ENCODE peak calls at places on chromosomes 1 and 21, in four cellular contexts. L is astrocyte, Q is IMR-90, S is Peyer's patch. N is an unnamed sample.

GRCh38 chr1:113389356-113389952 is 861 bp upstream of the MAGI3 start:
- DNase-seq in L (no peak), Q (no peak), S (no peak), N (no peak)

GRCh38 chr1:244460195-244460594 is 878 bp upstream of the CATSPERE start:
- DNase-seq in Q (no peak), S (no peak), L (no peak), N (no peak)

GRCh38 chr1:232553809-232554208 is 76.1 kb downstream of the SIPA1L2 start:
- DNase-seq in L (peak; percentile 66), S (no peak), Q (peak; percentile 68), N (no peak)

GRCh38 chr1:58823481-58824010 is 39.7 kb upstream of the JUN start:
- DNase-seq in L (peak; percentile 92), S (no peak), Q (peak; percentile 95), N (no peak)

GRCh38 chr1:228156518-228156875 is 6.8 kb downstream of the GJC2 start:
- DNase-seq in S (no peak), Q (no peak), L (no peak), N (no peak)

GRCh38 chr1:41918450-41919043 is at the start of gene HIVEP3:
- DNase-seq in S (no peak), Q (no peak), L (peak; percentile 32), N (no peak)

GRCh38 chr1:63322248-63322943 is at the start of gene FOXD3:
- DNase-seq in L (no peak), S (no peak), Q (peak; percentile 37), N (peak; percentile 68)

GRCh38 chr1:43405219-43405875 is 15.6 kb downstream of the SZT2 start:
- DNase-seq in S (no peak), L (no peak), Q (peak; percentile 58), N (no peak)

GRCh38 chr1:62057631-62058290 is 136.9 kb upstream of the L1TD1 start:
- DNase-seq in Q (no peak), S (no peak), L (no peak), N (peak; percentile 12)

GRCh38 chr1:244163131-244163530 is 112.0 kb downstream of the ZBTB18 start:
- DNase-seq in S (no peak), Q (peak; percentile 69), L (peak; percentile 16), N (no peak)

GRCh38 chr1:27451346-27451745 is 38.6 kb downstream of the WASF2 start:
- DNase-seq in S (no peak), Q (no peak), L (no peak), N (no peak)

GRCh38 chr1:39490596-39491145 is 765 bp upstream of the BMP8A start:
- DNase-seq in S (no peak), Q (no peak), L (no peak), N (no peak)

GRCh38 chr21:39313457-39314154 is at the start of gene BRWD1:
- DNase-seq in S (peak; percentile 77), Q (peak; percentile 81), L (peak; percentile 77), N (peak; percentile 89)

GRCh38 chr1:6497215-6497866 is 5.9 kb upstream of the PLEKHG5 start:
- DNase-seq in Q (no peak), S (peak; percentile 27), L (no peak), N (peak; percentile 70)

GRCh38 chr1:45254490-45254889 is 48.1 kb upstream of the ZSWIM5 start:
- DNase-seq in Q (no peak), L (no peak), S (no peak), N (no peak)

GRCh38 chr21:31945576-31945975 is 72.8 kb downstream of the HUNK start:
- DNase-seq in L (peak; percentile 55), S (no peak), Q (peak; percentile 97), N (no peak)

GRCh38 chr1:32755098-32755809 is 52.7 kb upstream of the SYNC start:
- DNase-seq in L (peak; percentile 44), S (no peak), Q (no peak), N (no peak)

GRCh38 chr1:83802023-83802422 is 196.9 kb downstream of the TTLL7 start:
- DNase-seq in L (no peak), Q (no peak), S (no peak), N (no peak)

GRCh38 chr1:165075725-165076370 is 280.7 kb downstream of the LMX1A start:
- DNase-seq in L (no peak), S (no peak), Q (peak; percentile 13), N (peak; percentile 21)

GRCh38 chr1:239225396-239225795 is 161.0 kb upstream of the CHRM3 start:
- DNase-seq in S (no peak), L (no peak), Q (no peak), N (no peak)

GRCh38 chr21:39003982-39004775 is 179.1 kb downstream of the PSMG1 start:
- DNase-seq in L (peak; percentile 22), S (no peak), Q (peak; percentile 89), N (no peak)

GRCh38 chr1:159941139-159941866 is 4.1 kb downstream of the IGSF9 start:
- DNase-seq in S (no peak), L (no peak), Q (no peak), N (no peak)

GRCh38 chr1:158547533-158547932 is 6.7 kb downstream of the OR6Y1 start:
- DNase-seq in S (no peak), L (no peak), Q (no peak), N (no peak)

DNA sequence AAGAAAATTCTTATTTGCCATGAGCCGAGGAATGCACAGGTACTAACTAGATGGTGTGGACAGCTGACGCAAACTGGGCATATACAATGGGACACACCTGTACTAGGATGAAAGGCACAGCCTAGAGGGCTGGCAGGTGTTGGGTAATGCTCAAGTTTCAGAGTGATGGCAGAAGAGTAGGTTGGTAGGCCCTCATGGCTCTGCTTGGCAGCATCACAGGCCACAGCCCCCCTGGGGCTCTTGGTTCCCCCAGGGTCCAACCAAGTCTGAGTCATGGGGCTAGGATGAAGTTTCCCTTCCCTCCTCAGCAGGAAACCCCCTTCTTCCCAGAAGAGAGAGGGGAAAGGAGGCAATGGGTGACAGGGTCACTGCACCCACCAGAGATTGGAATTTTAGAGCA is 35.2 kb downstream of the SPEN start:
- DNase-seq in L (no peak), Q (no peak), S (no peak), N (no peak)
- H3K27ac ChIP-seq in L (no peak overlapping the region), Q (no peak overlapping the region), S (no peak overlapping the region), N (no peak overlapping the region)

DNA sequence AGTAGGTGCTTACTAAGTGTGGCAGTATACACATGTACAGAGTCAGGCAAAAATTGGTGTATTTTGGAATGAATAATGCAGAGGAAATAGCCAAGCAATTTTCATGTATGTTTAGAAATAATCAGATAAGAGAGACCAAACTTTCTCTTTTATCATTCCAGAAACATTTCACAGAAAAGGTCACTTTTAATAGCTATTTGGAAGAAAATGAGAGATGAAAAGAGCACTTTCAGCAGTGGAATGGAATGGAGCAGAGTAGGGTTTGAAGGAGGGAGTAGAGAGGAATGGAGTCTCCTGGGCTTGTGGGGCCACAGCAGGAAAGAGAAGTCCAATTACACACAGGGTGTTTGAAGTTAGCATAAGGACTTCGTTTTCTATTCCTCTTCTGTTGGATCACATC is 48.8 kb upstream of the GJA5 start:
- DNase-seq in L (no peak), Q (no peak), S (no peak), N (no peak)
- H3K27ac ChIP-seq in L (no peak overlapping the region), Q (no peak overlapping the region), S (no peak overlapping the region), N (no peak overlapping the region)

GRCh38 chr1:151680812-151681211 is 35.8 kb downstream of the CELF3 start:
- DNase-seq in L (peak; percentile 92), S (no peak), Q (peak; percentile 89), N (peak; percentile 21)
- H3K27ac ChIP-seq in L (peak overlapping the region; percentile 84), S (peak overlapping the region; percentile 2), Q (peak overlapping the region; percentile 74), N (peak overlapping the region; percentile 23)

GRCh38 chr1:153533689-153534201 is 2.0 kb downstream of the S100A6 start:
- DNase-seq in S (no peak), Q (peak; percentile 93), L (peak; percentile 90), N (peak; percentile 61)
- H3K27ac ChIP-seq in S (peak overlapping the region; percentile 99), Q (peak overlapping the region; percentile 91), L (peak overlapping the region; percentile 90), N (peak overlapping the region; percentile 64)

DNA sequence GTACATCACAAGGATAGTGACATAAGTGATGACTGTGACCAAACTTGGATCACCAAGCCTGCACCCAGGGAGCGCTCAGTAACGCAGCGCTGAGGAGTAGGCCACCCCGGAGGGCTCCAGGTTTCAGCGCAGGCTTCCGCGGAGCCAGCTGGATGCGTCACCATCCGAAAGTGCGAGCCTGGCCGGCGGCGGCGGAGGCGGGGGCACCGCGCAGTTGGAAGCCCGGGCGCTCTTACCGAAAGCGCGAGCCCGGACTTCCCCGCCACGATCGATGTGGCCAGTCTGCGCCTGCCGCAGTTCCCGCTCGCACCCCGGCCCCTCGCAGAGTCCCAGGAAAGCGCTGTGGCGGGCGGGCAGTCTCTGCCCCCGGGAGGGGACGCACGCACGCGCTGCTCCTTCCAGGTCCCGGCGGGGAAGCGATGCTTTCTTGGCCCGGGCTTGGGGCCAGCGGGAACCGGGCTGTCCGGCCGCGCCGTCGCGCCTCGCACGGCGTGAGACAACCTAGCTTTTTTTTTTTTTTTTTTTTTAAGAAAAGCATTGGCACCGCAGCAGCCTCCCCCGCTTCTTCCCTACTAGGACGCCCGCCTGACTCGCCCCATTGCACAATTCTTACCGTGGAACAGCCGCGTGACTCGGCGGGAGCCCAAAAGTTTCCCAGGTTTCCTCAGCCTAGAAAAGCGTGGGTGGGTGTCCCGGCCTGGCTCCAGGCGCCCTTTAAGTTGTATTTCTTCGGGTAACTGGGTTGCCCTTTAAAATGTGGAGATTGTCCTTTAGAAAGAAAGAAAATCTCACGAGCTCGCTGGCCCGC is 36.4 kb upstream of the JAK1 start:
- DNase-seq in S (peak; percentile 56), Q (peak; percentile 79), L (peak; percentile 67), N (peak; percentile 21)
- H3K27ac ChIP-seq in S (peak overlapping the region; percentile 88), Q (peak overlapping the region; percentile 82), L (peak overlapping the region; percentile 86), N (no peak overlapping the region)

N was measured in SJCRH30.